ENCODE peak calls at places on chromosomes 11 and 22, in seven cellular contexts. N, L, T, W, P, D and X are unnamed samples.

GRCh38 chr11:75815345-75815983 is 454 bp downstream of the UVRAG start:
- DNase-seq in N (peak), L (no peak), T (no peak), W (peak), P (peak), D (peak), X (peak)

GRCh38 chr11:94721565-94722292 is 46.4 kb upstream of the AMOTL1 start:
- DNase-seq in N (peak), L (no peak), T (no peak), W (no peak), P (no peak), D (peak), X (peak)

GRCh38 chr22:29457730-29458129 is 19.3 kb downstream of the RFPL1 start:
- DNase-seq in N (peak), L (no peak), T (no peak), W (peak), P (peak), D (peak), X (peak)

GRCh38 chr11:69361466-69361865 is 67.5 kb downstream of the MYEOV start:
- DNase-seq in N (no peak), L (no peak), T (no peak), W (no peak), P (peak), D (no peak), X (no peak)

GRCh38 chr11:73889019-73889418 is 12.2 kb downstream of the PAAF1 start:
- DNase-seq in N (no peak), L (no peak), T (no peak), W (no peak), P (no peak), D (peak), X (peak)

GRCh38 chr22:30857791-30858190 is 110.8 kb downstream of the MORC2 start:
- DNase-seq in N (no peak), L (no peak), T (no peak), W (no peak), P (no peak), D (no peak), X (no peak)

GRCh38 chr22:31346733-31347250 is 646 bp upstream of the PATZ1 start:
- DNase-seq in N (peak), L (no peak), T (peak), W (peak), P (peak), D (peak), X (no peak)

GRCh38 chr11:74453373-74453975 is 13.9 kb downstream of the KCNE3 start:
- DNase-seq in N (peak), L (peak), T (peak), W (peak), P (peak), D (peak), X (peak)

GRCh38 chr11:112881461-112881860 is 79.8 kb upstream of the NCAM1 start:
- DNase-seq in N (peak), L (no peak), T (peak), W (peak), P (no peak), D (peak), X (peak)

GRCh38 chr11:5476184-5476819 is 12.2 kb upstream of the OR52D1 start:
- DNase-seq in N (peak), L (peak), T (peak), W (peak), P (peak), D (peak), X (peak)

GRCh38 chr11:76783901-76784813 is 1.0 kb downstream of the TSKU start:
- DNase-seq in N (peak), L (no peak), T (peak), W (peak), P (peak), D (peak), X (peak)

GRCh38 chr11:106989056-106989455 is 29.2 kb downstream of the GUCY1A2 start:
- DNase-seq in N (no peak), L (no peak), T (no peak), W (no peak), P (no peak), D (peak), X (no peak)

GRCh38 chr22:44192098-44192810 is 11.5 kb downstream of the PARVG start:
- DNase-seq in N (peak), L (peak), T (no peak), W (peak), P (no peak), D (peak), X (peak)

GRCh38 chr22:45413368-45414211 is at the start of the genes RIBC2 and SMC1B:
- DNase-seq in N (peak), L (peak), T (peak), W (peak), P (peak), D (peak), X (peak)

GRCh38 chr11:134981824-134982223 is 569.8 kb upstream of the B3GAT1 start:
- DNase-seq in N (no peak), L (no peak), T (no peak), W (no peak), P (no peak), D (no peak), X (no peak)

GRCh38 chr11:1193326-1194230 is 29.3 kb upstream of the MUC5B start:
- DNase-seq in N (no peak), L (no peak), T (no peak), W (no peak), P (no peak), D (no peak), X (no peak)

GRCh38 chr11:128493570-128493965 is 93.8 kb downstream of the ETS1 start:
- DNase-seq in N (no peak), L (no peak), T (no peak), W (no peak), P (no peak), D (no peak), X (no peak)

GRCh38 chr11:46953093-46953492 is 16.5 kb downstream of the CSTPP1 start:
- DNase-seq in N (no peak), L (no peak), T (no peak), W (no peak), P (no peak), D (no peak), X (no peak)

GRCh38 chr11:113446938-113447337 is 28.3 kb downstream of the DRD2 start:
- DNase-seq in N (no peak), L (no peak), T (no peak), W (no peak), P (no peak), D (no peak), X (peak)

GRCh38 chr11:26765323-26765722 is 43.5 kb upstream of the SLC5A12 start:
- DNase-seq in N (no peak), L (no peak), T (no peak), W (no peak), P (no peak), D (no peak), X (no peak)